ENCODE peak calls at places on chromosomes 7 and 10, in eight cellular contexts. O, J, P, Y, E, F, K and T are unnamed samples. For H3K36me3 and H3K4me1, the result is how much of the 10 kb centered on the place peaks cover.

GRCh38 chr10:29078919-29079318 is 210.0 kb upstream of the LYZL1 start:
- DNase-seq in O (no peak), J (no peak), P (no peak), Y (no peak), E (no peak), F (no peak), K (peak), T (no peak)

GRCh38 chr10:73871915-73872710 is 2.2 kb downstream of the CAMK2G start:
- DNase-seq in O (no peak), J (no peak), P (no peak), Y (no peak), E (no peak), F (no peak), K (peak), T (no peak)

GRCh38 chr7:73839290-73839689 is 3.0 kb downstream of the METTL27 start:
- DNase-seq in O (no peak), J (no peak), P (no peak), Y (no peak), E (no peak), F (no peak), K (no peak), T (no peak)

GRCh38 chr7:157692156-157693011 is 355.6 kb downstream of the DNAJB6 start:
- DNase-seq in O (no peak), J (no peak), P (no peak), Y (no peak), E (no peak), F (peak), K (no peak), T (peak)

GRCh38 chr7:73482746-73483145 is 39.3 kb downstream of the BAZ1B start:
- DNase-seq in O (no peak), J (no peak), P (no peak), Y (no peak), E (no peak), F (no peak), K (peak), T (no peak)

GRCh38 chr7:36937754-36938551 is 213.7 kb upstream of the AOAH start:
- DNase-seq in O (no peak), J (no peak), P (no peak), Y (no peak), E (peak), F (no peak), K (no peak), T (no peak)

GRCh38 chr7:42672339-42672990 is 239.4 kb downstream of the C7orf25 start:
- DNase-seq in O (no peak), J (no peak), P (peak), Y (no peak), E (no peak), F (no peak), K (no peak), T (no peak)

GRCh38 chr10:35813219-35813618 is 171.1 kb upstream of the FZD8 start:
- DNase-seq in O (no peak), J (no peak), P (no peak), Y (no peak), E (no peak), F (no peak), K (no peak), T (no peak)

GRCh38 chr10:121324678-121325213 is 273.5 kb downstream of the FGFR2 start:
- DNase-seq in O (no peak), J (no peak), P (peak), Y (no peak), E (no peak), F (no peak), K (no peak), T (no peak)

GRCh38 chr7:102875700-102876192 is 37.1 kb upstream of the LRRC17 start:
- DNase-seq in O (peak), J (no peak), P (peak), Y (no peak), E (peak), F (no peak), K (no peak), T (no peak)

GRCh38 chr10:93462881-93463280 is 19.3 kb downstream of the MYOF start:
- DNase-seq in O (no peak), J (peak), P (peak), Y (peak), E (peak), F (peak), K (no peak), T (peak)

GRCh38 chr7:68929712-68930395 is 668.4 kb upstream of the AUTS2 start:
- DNase-seq in O (no peak), J (no peak), P (no peak), Y (no peak), E (peak), F (no peak), K (no peak), T (no peak)

GRCh38 chr10:16950686-16951681 is 133.8 kb upstream of the RSU1 start:
- DNase-seq in O (no peak), J (no peak), P (peak), Y (no peak), E (peak), F (no peak), K (peak), T (no peak)

GRCh38 chr10:794382-794956 is 105.0 kb upstream of the DIP2C start:
- DNase-seq in O (no peak), J (no peak), P (no peak), Y (no peak), E (peak), F (no peak), K (peak), T (no peak)

GRCh38 chr7:69078997-69079769 is 519.1 kb upstream of the AUTS2 start:
- DNase-seq in O (no peak), J (no peak), P (no peak), Y (no peak), E (peak), F (peak), K (no peak), T (no peak)

GRCh38 chr7:101058355-101058754 is 26.9 kb upstream of the TRIM56 start:
- DNase-seq in O (peak), J (peak), P (peak), Y (peak), E (peak), F (peak), K (no peak), T (peak)

GRCh38 chr7:29193316-29194205 is 1.0 kb upstream of the CHN2 start:
- DNase-seq in O (peak), J (no peak), P (no peak), Y (no peak), E (no peak), F (no peak), K (no peak), T (no peak)

GRCh38 chr10:116521424-116522305 is 24.1 kb upstream of the PNLIP start:
- DNase-seq in O (peak), J (peak), P (peak), Y (no peak), E (peak), F (no peak), K (peak), T (no peak)

GRCh38 chr10:105070980-105071379 is 429.9 kb downstream of the SORCS3 start:
- DNase-seq in O (no peak), J (no peak), P (no peak), Y (no peak), E (no peak), F (no peak), K (no peak), T (no peak)

GRCh38 chr7:45082831-45083331 is 5.9 kb downstream of the NACAD start:
- DNase-seq in O (no peak), J (no peak), P (no peak), Y (no peak), E (no peak), F (no peak), K (peak), T (peak)

GRCh38 chr10:86744067-86744725 is 12.2 kb upstream of the BMPR1A start:
- DNase-seq in O (no peak), J (no peak), P (no peak), Y (no peak), E (peak), F (no peak), K (no peak), T (no peak)

GRCh38 chr10:624312-624604 is 65.2 kb downstream of the DIP2C start:
- DNase-seq in O (no peak), J (no peak), P (no peak), Y (no peak), E (no peak), F (no peak), K (no peak), T (no peak)

DNA sequence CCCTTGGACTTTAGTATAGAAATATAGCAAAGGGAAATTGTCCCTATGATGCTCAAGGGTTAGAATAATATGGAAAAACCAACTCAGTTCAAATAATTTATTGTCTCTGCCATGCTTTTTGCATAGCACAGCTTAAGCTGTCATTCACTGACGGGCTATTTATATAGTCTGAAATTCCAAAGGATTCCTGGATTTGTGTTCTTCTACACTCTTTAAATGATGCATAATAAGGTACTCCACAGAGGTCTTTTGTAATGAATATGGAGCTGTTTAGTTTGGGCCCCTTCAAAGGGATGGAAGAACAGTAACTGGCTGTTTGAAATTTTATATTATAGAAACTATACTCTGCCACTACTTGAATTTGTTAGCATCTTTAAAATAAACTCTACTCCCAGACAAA is 276.6 kb upstream of the FERD3L start:
- DNase-seq in O (no peak), J (no peak), P (no peak), Y (no peak), E (no peak), F (no peak), K (no peak), T (no peak)
- TF ChIP-seq CTCF in O (no peak), J (no peak), P (no peak), Y (no peak), E (no peak), F (no peak), K (no peak), T (no peak)

GRCh38 chr7:99014113-99014985 is 129.6 kb downstream of the SMURF1 start:
- DNase-seq in O (no peak), J (no peak), P (no peak), Y (no peak), E (no peak), F (no peak), K (no peak), T (no peak)

GRCh38 chr7:99011341-99011705 is 132.6 kb downstream of the SMURF1 start:
- DNase-seq in O (no peak), J (no peak), P (no peak), Y (no peak), E (no peak), F (no peak), K (no peak), T (no peak)

GRCh38 chr7:99011706-99012404 is 132.1 kb downstream of the SMURF1 start:
- DNase-seq in O (no peak), J (no peak), P (no peak), Y (no peak), E (no peak), F (no peak), K (no peak), T (no peak)

GRCh38 chr7:99013266-99014112 is 130.4 kb downstream of the SMURF1 start:
- DNase-seq in O (no peak), J (no peak), P (no peak), Y (no peak), E (no peak), F (no peak), K (no peak), T (no peak)

GRCh38 chr7:99012722-99013121 is 131.2 kb downstream of the SMURF1 start:
- DNase-seq in O (no peak), J (no peak), P (no peak), Y (no peak), E (no peak), F (no peak), K (no peak), T (no peak)
- H3K36me3 ChIP-seq in O (half or more), J (half or more), P (under half), Y (half or more), E (half or more), F (half or more), K (half or more), T (half or more)

GRCh38 chr7:148706368-148706767 is 7.7 kb downstream of the CUL1 start:
- DNase-seq in O (no peak), J (no peak), P (no peak), Y (no peak), E (no peak), F (no peak), K (no peak), T (no peak)
- H3K4me1 ChIP-seq in O (under half), J (under half), P (under half), Y (half or more), E (under half), F (half or more), K (under half), T (half or more)

GRCh38 chr10:99652800-99653390 is 6.4 kb upstream of the ENTPD7 start:
- DNase-seq in O (no peak), J (no peak), P (no peak), Y (no peak), E (no peak), F (no peak), K (no peak), T (no peak)

GRCh38 chr10:99656199-99657064 is 2.9 kb upstream of the ENTPD7 start:
- DNase-seq in O (no peak), J (no peak), P (peak), Y (no peak), E (peak), F (no peak), K (no peak), T (no peak)

GRCh38 chr10:99658622-99659030 is 683 bp upstream of the ENTPD7 start:
- DNase-seq in O (peak), J (no peak), P (peak), Y (peak), E (peak), F (peak), K (peak), T (peak)

GRCh38 chr10:99654390-99654789 is 4.9 kb upstream of the ENTPD7 start:
- DNase-seq in O (no peak), J (no peak), P (peak), Y (no peak), E (no peak), F (no peak), K (no peak), T (no peak)

GRCh38 chr10:99654791-99655190 is 4.5 kb upstream of the ENTPD7 start:
- DNase-seq in O (no peak), J (no peak), P (peak), Y (no peak), E (no peak), F (no peak), K (no peak), T (no peak)
- TF ChIP-seq CTCF in O (no peak), J (no peak), P (no peak), Y (no peak), E (no peak), F (no peak), K (no peak), T (no peak)

GRCh38 chr7:92446869-92447238 is 428 bp upstream of the GATAD1 start:
- DNase-seq in O (no peak), J (no peak), P (no peak), Y (peak), E (no peak), F (no peak), K (no peak), T (no peak)

GRCh38 chr7:92451645-92452044 is 4.4 kb downstream of the GATAD1 start:
- DNase-seq in O (no peak), J (no peak), P (no peak), Y (no peak), E (no peak), F (no peak), K (no peak), T (no peak)

GRCh38 chr7:92448185-92448747 is 984 bp downstream of the GATAD1 start:
- DNase-seq in O (peak), J (peak), P (peak), Y (peak), E (peak), F (peak), K (peak), T (peak)

GRCh38 chr7:92447239-92448184 is at the start of gene GATAD1:
- DNase-seq in O (peak), J (peak), P (peak), Y (peak), E (peak), F (peak), K (peak), T (peak)
- H3K36me3 ChIP-seq in O (under half), J (under half), P (under half), Y (under half), E (under half), F (under half), K (under half), T (under half)